ENCODE peak calls at places on chromosomes 7 and 10, in seven cellular contexts. A, Z, N, M, X, K and V are unnamed samples.

GRCh38 chr7:75699993-75700392 is 38.7 kb downstream of the HIP1 start:
- DNase-seq in A (no peak), Z (no peak), N (no peak), M (no peak), X (no peak), K (no peak), V (no peak)

GRCh38 chr10:24446739-24447138 is 237.8 kb downstream of the KIAA1217 start:
- DNase-seq in A (no peak), Z (no peak), N (no peak), M (no peak), X (no peak), K (peak), V (no peak)

GRCh38 chr7:120806669-120807068 is 51.3 kb downstream of the TSPAN12 start:
- DNase-seq in A (peak), Z (no peak), N (no peak), M (no peak), X (no peak), K (no peak), V (no peak)

GRCh38 chr10:33114451-33114944 is 156.5 kb upstream of the ITGB1 start:
- DNase-seq in A (no peak), Z (no peak), N (no peak), M (no peak), X (no peak), K (no peak), V (no peak)

GRCh38 chr10:58341422-58341821 is 6.6 kb downstream of the UBE2D1 start:
- DNase-seq in A (no peak), Z (no peak), N (no peak), M (no peak), X (no peak), K (no peak), V (no peak)

GRCh38 chr7:25272265-25272664 is 44.0 kb upstream of the NPVF start:
- DNase-seq in A (peak), Z (no peak), N (no peak), M (no peak), X (no peak), K (no peak), V (no peak)

GRCh38 chr10:35834916-35835499 is 192.9 kb upstream of the FZD8 start:
- DNase-seq in A (no peak), Z (no peak), N (no peak), M (no peak), X (no peak), K (no peak), V (no peak)

GRCh38 chr7:30869794-30870491 is 41.7 kb upstream of the AQP1 start:
- DNase-seq in A (peak), Z (no peak), N (no peak), M (peak), X (no peak), K (no peak), V (no peak)

GRCh38 chr10:113438660-113439059 is 114.2 kb upstream of the HABP2 start:
- DNase-seq in A (no peak), Z (no peak), N (no peak), M (no peak), X (no peak), K (no peak), V (no peak)

GRCh38 chr10:45569471-45569870 is 103.1 kb downstream of the ZFAND4 start:
- DNase-seq in A (no peak), Z (no peak), N (no peak), M (no peak), X (no peak), K (no peak), V (no peak)

GRCh38 chr7:116368960-116369359 is 130.6 kb upstream of the CAV2 start:
- DNase-seq in A (no peak), Z (no peak), N (no peak), M (no peak), X (no peak), K (no peak), V (no peak)

GRCh38 chr10:26215923-26216576 is 524 bp upstream of the GAD2 start:
- DNase-seq in A (peak), Z (no peak), N (no peak), M (peak), X (no peak), K (no peak), V (no peak)

GRCh38 chr7:80346704-80347103 is 165.2 kb downstream of the GNAT3 start:
- DNase-seq in A (peak), Z (no peak), N (no peak), M (no peak), X (no peak), K (no peak), V (no peak)

GRCh38 chr10:34186740-34187139 is 628.4 kb downstream of the PARD3 start:
- DNase-seq in A (no peak), Z (no peak), N (no peak), M (no peak), X (no peak), K (no peak), V (no peak)

GRCh38 chr7:50513166-50513871 is 51.9 kb downstream of the DDC start:
- DNase-seq in A (no peak), Z (no peak), N (no peak), M (no peak), X (no peak), K (no peak), V (no peak)

GRCh38 chr10:43093423-43094090 is 16.7 kb downstream of the RET start:
- DNase-seq in A (peak), Z (no peak), N (no peak), M (no peak), X (no peak), K (no peak), V (peak)

GRCh38 chr7:78164459-78164858 is 365.9 kb downstream of the PHTF2 start:
- DNase-seq in A (peak), Z (no peak), N (no peak), M (peak), X (no peak), K (no peak), V (no peak)

GRCh38 chr7:47787249-47788069 is 160.8 kb downstream of the PKD1L1 start:
- DNase-seq in A (no peak), Z (no peak), N (no peak), M (no peak), X (no peak), K (no peak), V (no peak)

GRCh38 chr10:100155936-100156335 is 29.9 kb downstream of the ERLIN1 start:
- DNase-seq in A (no peak), Z (no peak), N (no peak), M (no peak), X (no peak), K (no peak), V (no peak)

GRCh38 chr7:7799138-7799537 is 80.7 kb upstream of the RPA3 start:
- DNase-seq in A (peak), Z (no peak), N (no peak), M (no peak), X (no peak), K (peak), V (no peak)

GRCh38 chr7:42227523-42227922 is 9.5 kb downstream of the GLI3 start:
- DNase-seq in A (no peak), Z (no peak), N (no peak), M (no peak), X (no peak), K (no peak), V (no peak)

GRCh38 chr10:122121059-122121458 is 132.1 kb downstream of the TACC2 start:
- DNase-seq in A (peak), Z (no peak), N (no peak), M (no peak), X (no peak), K (no peak), V (no peak)

GRCh38 chr7:46811529-46811928 is 770.4 kb downstream of the TNS3 start:
- DNase-seq in A (no peak), Z (no peak), N (no peak), M (no peak), X (peak), K (peak), V (no peak)

GRCh38 chr7:2012044-2012900 is 220.5 kb downstream of the MAD1L1 start:
- DNase-seq in A (no peak), Z (no peak), N (no peak), M (no peak), X (peak), K (no peak), V (no peak)

GRCh38 chr7:128361463-128362441 is at the start of gene PRRT4:
- DNase-seq in A (peak), Z (peak), N (peak), M (no peak), X (no peak), K (no peak), V (no peak)

GRCh38 chr10:130232361-130233360 is 96.5 kb downstream of the GLRX3 start:
- DNase-seq in A (no peak), Z (no peak), N (no peak), M (no peak), X (peak), K (no peak), V (no peak)

GRCh38 chr7:34727464-34727995 is 69.5 kb downstream of the NPSR1 start:
- DNase-seq in A (peak), Z (no peak), N (no peak), M (peak), X (no peak), K (no peak), V (no peak)